ENCODE peak calls at places on chromosomes 3 and 15, in ten cellular contexts. X is endodermal cell, Q is colonic mucosa, Y is nephron progenitor cell, D is transverse colon, S is AG10803, N is pancreas, T is thoracic aorta, B is foreskin keratinocyte, H is WTC11. C is an unnamed sample.

GRCh38 chr15:61994216-61994615 is 66.0 kb downstream of the VPS13C start:
- DNase-seq in Y (no peak), H (no peak), X (no peak), D (no peak), B (peak), T (no peak), S (peak), Q (no peak), N (no peak), C (no peak)

GRCh38 chr3:54085936-54086335 is 36.4 kb upstream of the CACNA2D3 start:
- DNase-seq in X (no peak), B (no peak), S (no peak), T (no peak), H (no peak), Q (no peak), Y (no peak), D (no peak), N (no peak), C (no peak)

GRCh38 chr15:99167201-99167600 is 62.3 kb downstream of the SYNM start:
- DNase-seq in X (no peak), Y (no peak), T (no peak), S (no peak), H (no peak), D (no peak), B (no peak), N (no peak), Q (no peak), C (no peak)

GRCh38 chr3:147940400-147940799 is 531.2 kb downstream of the ZIC1 start:
- DNase-seq in H (no peak), S (no peak), T (no peak), X (no peak), B (no peak), Y (no peak), N (no peak), Q (no peak), D (no peak), C (no peak)

GRCh38 chr3:127768346-127769008 is 53.8 kb downstream of the MGLL start:
- DNase-seq in X (no peak), T (no peak), D (no peak), Q (no peak), N (no peak), Y (no peak), B (peak), H (no peak), S (peak), C (peak)

GRCh38 chr3:42853739-42854302 is 21.9 kb downstream of the CYP8B1 start:
- DNase-seq in D (no peak), X (no peak), S (no peak), T (no peak), Y (no peak), B (no peak), Q (no peak), N (no peak), H (no peak), C (no peak)

GRCh38 chr3:178703268-178703975 is 167.2 kb downstream of the KCNMB2 start:
- DNase-seq in N (no peak), B (peak), Y (no peak), T (no peak), H (no peak), S (peak), X (no peak), D (no peak), Q (no peak), C (no peak)

GRCh38 chr15:48898083-48898482 is 20.1 kb downstream of the EID1 start:
- DNase-seq in H (no peak), D (no peak), T (no peak), N (no peak), Y (no peak), Q (no peak), X (no peak), S (no peak), B (no peak), C (no peak)

GRCh38 chr15:40449275-40449674 is 8.5 kb downstream of the BAHD1 start:
- DNase-seq in H (no peak), T (no peak), B (no peak), X (no peak), Q (no peak), D (no peak), N (no peak), Y (no peak), S (peak), C (no peak)

GRCh38 chr3:52328536-52329080 is 12.5 kb downstream of the DNAH1 start:
- DNase-seq in D (no peak), S (no peak), B (no peak), Y (no peak), X (no peak), T (no peak), H (no peak), Q (no peak), N (peak), C (no peak)

GRCh38 chr15:83207622-83208356 is at the start of gene HDGFL3:
- DNase-seq in H (peak), B (no peak), X (peak), D (peak), Q (peak), N (peak), S (peak), T (no peak), Y (peak), C (peak)

GRCh38 chr15:88246666-88247446 is 9.7 kb downstream of the NTRK3 start:
- DNase-seq in N (peak), Q (peak), T (no peak), Y (peak), X (peak), H (peak), D (peak), B (no peak), S (peak), C (peak)

GRCh38 chr3:107855710-107856109 is 235.1 kb downstream of the CD47 start:
- DNase-seq in S (peak), Y (no peak), N (no peak), D (no peak), H (no peak), T (no peak), X (peak), Q (no peak), B (no peak), C (no peak)
- TF ChIP-seq CTCF in S (peak), Y (no peak), N (no peak), D (no peak), H (no peak), T (no peak), X (peak), Q (no peak), B (peak), C (no peak)

DNA sequence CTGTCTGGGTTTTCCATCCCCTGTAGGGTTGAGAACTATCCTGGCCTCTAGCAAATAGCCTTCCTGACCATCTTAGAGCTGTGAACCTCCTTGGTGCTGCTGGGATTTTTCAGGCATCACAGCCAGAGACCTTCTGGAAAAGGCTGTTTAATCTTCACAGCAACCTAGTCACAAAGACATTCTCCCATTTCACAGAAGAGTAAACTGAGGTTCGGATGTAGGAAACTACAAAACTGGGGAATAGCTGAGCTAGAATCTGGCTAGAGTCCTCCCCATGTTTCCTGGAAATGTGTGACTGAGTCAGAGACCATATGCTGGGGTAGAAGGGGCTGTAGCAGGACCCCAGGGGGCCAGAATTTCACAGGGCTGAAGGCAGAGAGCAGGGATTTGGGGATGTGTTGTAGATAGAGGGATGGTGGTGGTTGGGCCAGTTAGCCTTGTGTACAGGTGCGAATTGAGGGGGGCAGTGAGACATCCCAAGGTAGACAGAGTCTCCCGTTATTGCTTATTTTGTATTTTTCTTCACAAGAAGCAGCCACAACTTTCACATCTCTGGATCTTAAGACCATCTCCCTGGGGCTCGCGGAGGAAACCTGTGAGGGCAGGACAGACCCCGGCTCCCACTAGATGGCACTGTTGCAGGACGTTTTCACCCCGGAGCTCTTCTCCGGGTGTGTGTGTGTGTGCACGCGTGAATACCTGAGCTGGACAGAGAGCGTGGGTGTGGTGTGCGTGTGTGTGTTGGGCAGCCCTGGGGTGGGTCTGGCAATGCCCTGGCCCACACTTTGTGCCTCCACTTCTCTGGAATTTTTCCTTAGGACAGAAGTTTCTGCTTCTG is 66.9 kb upstream of the PRR23C start:
- DNase-seq in N (peak), Q (peak), X (peak), H (peak), D (peak), T (no peak), B (peak), S (peak), Y (peak), C (peak)
- TF ChIP-seq CTCF in N (peak), Q (peak), X (peak), H (peak), D (peak), T (peak), B (peak), S (peak), Y (peak), C (peak)

GRCh38 chr3:184361532-184361931 is at the start of the genes CLCN2 and POLR2H:
- DNase-seq in X (no peak), D (peak), N (peak), B (no peak), T (no peak), Y (peak), S (peak), H (peak), Q (peak), C (peak)
- TF ChIP-seq CTCF in X (no peak), D (no peak), N (no peak), B (no peak), T (no peak), Y (no peak), S (no peak), H (no peak), Q (no peak), C (no peak)

GRCh38 chr3:13605555-13605954 is 56.6 kb downstream of the FBLN2 start:
- DNase-seq in Y (no peak), S (no peak), H (no peak), B (no peak), T (no peak), N (no peak), Q (no peak), X (no peak), D (no peak), C (no peak)
- TF ChIP-seq CTCF in Y (no peak), S (no peak), H (no peak), B (no peak), T (no peak), N (no peak), Q (no peak), X (no peak), D (no peak), C (no peak)

DNA sequence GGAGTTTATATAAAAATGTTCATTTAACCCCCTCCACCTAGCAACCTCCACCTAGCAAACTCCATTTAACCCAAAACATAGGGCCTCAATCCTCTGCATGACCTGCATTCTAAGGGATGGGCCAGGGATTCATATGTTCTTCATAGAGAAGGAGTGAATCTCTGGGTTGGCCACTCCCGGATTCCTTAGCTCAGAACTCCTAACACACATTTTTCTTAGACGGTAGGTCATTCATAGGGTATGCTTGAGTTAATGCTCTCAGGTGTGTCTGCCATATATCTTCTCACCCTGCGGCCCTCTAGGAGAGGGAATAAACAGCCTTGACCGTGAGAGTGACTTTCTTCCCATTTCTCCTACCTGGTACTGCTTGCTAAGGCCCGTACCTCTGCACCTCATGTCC is 102.0 kb upstream of the IGSF10 start:
- DNase-seq in Q (no peak), N (no peak), D (no peak), T (no peak), H (no peak), Y (no peak), S (no peak), B (peak), X (no peak), C (no peak)
- TF ChIP-seq CTCF in Q (no peak), N (no peak), D (no peak), T (no peak), H (no peak), Y (no peak), S (no peak), B (no peak), X (no peak), C (no peak)

DNA sequence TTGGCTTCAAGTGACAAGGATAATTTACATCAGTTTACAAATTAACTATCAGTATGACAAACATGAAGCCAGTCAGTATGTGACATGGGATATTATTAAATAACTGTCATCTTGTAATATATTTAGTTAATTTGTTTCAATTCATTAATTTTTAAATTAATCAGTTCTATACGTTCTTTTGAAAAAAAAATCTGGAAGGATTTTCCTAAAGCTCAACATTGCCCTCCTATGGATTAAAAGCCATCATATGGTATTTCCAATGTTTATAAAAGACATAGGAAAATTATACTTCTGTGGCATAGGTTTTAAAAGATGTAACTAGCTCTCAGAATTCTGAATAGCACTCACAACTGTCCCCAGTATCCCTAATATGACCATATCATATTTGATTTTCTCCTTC is 134.4 kb downstream of the PLOD2 start:
- DNase-seq in T (no peak), B (no peak), Y (no peak), Q (no peak), S (no peak), N (no peak), H (no peak), X (no peak), D (no peak), C (no peak)
- TF ChIP-seq CTCF in T (no peak), B (peak), Y (no peak), Q (no peak), S (peak), N (no peak), H (no peak), X (peak), D (no peak), C (no peak)

DNA sequence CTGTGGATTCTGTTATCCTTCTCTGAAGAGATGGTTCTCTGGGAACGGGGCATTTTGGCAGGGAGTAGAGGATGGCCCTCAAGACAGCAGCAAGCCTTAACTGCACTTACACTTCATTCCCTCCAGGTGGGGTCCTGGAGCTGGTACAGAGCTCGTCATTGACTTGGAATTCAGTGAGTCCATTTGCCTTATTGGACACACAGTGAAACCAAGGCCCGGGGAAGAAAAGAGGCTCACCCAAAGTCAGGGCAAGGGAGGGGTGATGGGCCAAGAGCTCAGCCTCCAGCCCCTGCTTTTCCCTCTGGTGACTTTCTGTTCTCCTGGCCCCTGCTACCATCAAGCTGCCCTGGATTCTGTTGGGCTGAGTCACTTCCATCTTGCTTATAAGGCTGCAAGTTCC is 125.6 kb downstream of the ETFA start:
- DNase-seq in S (peak), Q (peak), D (no peak), H (peak), Y (peak), N (no peak), B (peak), X (peak), T (no peak), C (peak)
- TF ChIP-seq CTCF in S (peak), Q (peak), D (peak), H (peak), Y (peak), N (no peak), B (peak), X (peak), T (peak), C (peak)

DNA sequence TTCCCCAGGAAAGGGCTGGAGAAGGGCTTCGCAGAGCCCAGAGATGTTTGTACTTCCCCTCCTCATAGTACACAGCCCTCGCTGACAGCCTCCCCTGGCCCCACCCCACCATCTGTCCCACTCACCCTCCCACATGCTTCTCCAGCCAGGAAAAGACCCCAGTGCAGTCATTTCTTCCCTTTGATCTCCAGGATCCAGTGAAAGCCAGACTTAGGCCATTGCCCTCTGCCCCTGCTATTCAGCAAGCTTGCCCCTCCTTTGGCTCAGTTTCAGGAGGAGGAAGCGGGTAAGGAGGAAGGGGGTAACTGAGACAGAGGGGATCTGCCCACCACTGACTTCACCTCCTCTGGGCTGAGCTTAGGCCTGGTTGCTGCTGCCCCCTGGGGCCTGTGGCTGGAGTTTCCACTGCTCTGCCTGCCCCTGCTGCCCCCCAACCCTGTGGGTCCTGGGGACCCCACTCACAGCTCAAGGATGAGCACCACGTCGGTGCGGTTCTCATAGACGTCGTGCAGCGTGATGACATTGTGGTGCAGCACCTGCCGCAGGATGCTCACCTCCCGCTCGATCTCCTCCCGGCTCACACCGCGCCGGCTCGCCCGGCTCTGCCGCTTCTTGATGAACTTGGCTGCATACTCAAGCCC is 63.1 kb downstream of the DAPK2 start:
- DNase-seq in B (no peak), Q (peak), Y (peak), N (no peak), T (no peak), H (peak), S (no peak), D (no peak), X (peak), C (no peak)
- TF ChIP-seq CTCF in B (peak), Q (no peak), Y (no peak), N (no peak), T (no peak), H (peak), S (no peak), D (no peak), X (peak), C (no peak)

GRCh38 chr3:163491714-163492113 is 1586.6 kb downstream of the SI start:
- DNase-seq in S (no peak), D (no peak), B (no peak), Q (no peak), Y (no peak), T (no peak), N (no peak), X (no peak), H (no peak), C (no peak)

GRCh38 chr3:163490119-163490518 is 1588.2 kb downstream of the SI start:
- DNase-seq in Y (peak), H (peak), N (peak), T (no peak), X (peak), B (peak), Q (peak), D (peak), S (peak), C (peak)
- TF ChIP-seq CTCF in Y (peak), H (peak), N (no peak), T (peak), X (peak), B (peak), Q (peak), D (peak), S (peak), C (peak)

C was measured in Calu3.